ENCODE peak calls at places on chromosomes 4 and X, in nine cellular contexts. R, S, Q, V, P, J, M, N and O are unnamed samples.

GRCh38 chrX:16188687-16189086 is 21.4 kb downstream of the MAGEB17 start:
- DNase-seq in R (no peak), S (no peak), Q (no peak), V (peak), P (no peak), J (peak), M (peak), N (no peak), O (no peak)

GRCh38 chrX:108359811-108360602 is 78.2 kb downstream of the COL4A6 start:
- DNase-seq in R (no peak), S (no peak), Q (no peak), V (peak), P (no peak), J (peak), M (no peak), N (no peak), O (no peak)

GRCh38 chr4:38889143-38889542 is 21.5 kb downstream of the FAM114A1 start:
- DNase-seq in R (no peak), S (no peak), Q (no peak), V (peak), P (no peak), J (peak), M (peak), N (peak), O (no peak)

GRCh38 chr4:1512738-1513660 is 106.8 kb upstream of the NKX1-1 start:
- DNase-seq in R (peak), S (no peak), Q (no peak), V (peak), P (peak), J (peak), M (peak), N (peak), O (no peak)

GRCh38 chr4:96164814-96165351 is 325.0 kb downstream of the PDHA2 start:
- DNase-seq in R (no peak), S (no peak), Q (no peak), V (peak), P (no peak), J (peak), M (no peak), N (no peak), O (no peak)

GRCh38 chrX:57641338-57641737 is 38.7 kb downstream of the NLRP2B start:
- DNase-seq in R (no peak), S (no peak), Q (no peak), V (no peak), P (no peak), J (no peak), M (no peak), N (no peak), O (no peak)

GRCh38 chr4:114626202-114626601 is 27.6 kb downstream of the UGT8 start:
- DNase-seq in R (no peak), S (no peak), Q (no peak), V (no peak), P (no peak), J (no peak), M (no peak), N (no peak), O (no peak)

GRCh38 chrX:110089656-110090404 is 86.9 kb downstream of the TMEM164 start:
- DNase-seq in R (no peak), S (no peak), Q (no peak), V (no peak), P (no peak), J (peak), M (no peak), N (no peak), O (no peak)

GRCh38 chr4:8744083-8744805 is 127.4 kb downstream of the HMX1 start:
- DNase-seq in R (no peak), S (peak), Q (no peak), V (no peak), P (no peak), J (no peak), M (no peak), N (no peak), O (no peak)